ENCODE peak calls at places on chromosome 7, in six cellular contexts. One of them, this sample, is unnamed.

GRCh38 chr7:101747758-101748345 is 69.6 kb upstream of the CUX1 start:
- DNase-seq in RPMI7951: no peak
- DNase-seq in activated T-cell treated with anti-CD3 and anti-CD28 coated beads for 1 hour: no peak
- DNase-seq in H7: peak; percentile 56
- DNase-seq in T-helper 9 cell: no peak
- DNase-seq in left cardiac atrium: no peak
- DNase-seq in this sample: no peak

GRCh38 chr7:131454538-131454937 is 101.9 kb downstream of the PODXL start:
- DNase-seq in RPMI7951: no peak
- DNase-seq in activated T-cell treated with anti-CD3 and anti-CD28 coated beads for 1 hour: no peak
- DNase-seq in H7: no peak
- DNase-seq in T-helper 9 cell: no peak
- DNase-seq in left cardiac atrium: no peak
- DNase-seq in this sample: no peak

GRCh38 chr7:42972703-42973500 is 40.7 kb downstream of the MRPL32 start:
- DNase-seq in RPMI7951: peak; percentile 97
- DNase-seq in activated T-cell treated with anti-CD3 and anti-CD28 coated beads for 1 hour: no peak
- DNase-seq in H7: no peak
- DNase-seq in T-helper 9 cell: no peak
- DNase-seq in left cardiac atrium: peak; percentile 62
- DNase-seq in this sample: peak; percentile 99

GRCh38 chr7:2681954-2682799 is 5.8 kb upstream of the AMZ1 start:
- DNase-seq in RPMI7951: no peak
- DNase-seq in activated T-cell treated with anti-CD3 and anti-CD28 coated beads for 1 hour: no peak
- DNase-seq in H7: peak; percentile 62
- DNase-seq in T-helper 9 cell: no peak
- DNase-seq in left cardiac atrium: peak; percentile 8
- DNase-seq in this sample: no peak

GRCh38 chr7:74657692-74658170 is at the start of gene GTF2I:
- DNase-seq in RPMI7951: no peak
- DNase-seq in activated T-cell treated with anti-CD3 and anti-CD28 coated beads for 1 hour: peak; percentile 31
- DNase-seq in H7: no peak
- DNase-seq in T-helper 9 cell: peak; percentile 37
- DNase-seq in left cardiac atrium: no peak
- DNase-seq in this sample: no peak

GRCh38 chr7:15864260-15864991 is 177.9 kb upstream of the MEOX2 start:
- DNase-seq in RPMI7951: no peak
- DNase-seq in activated T-cell treated with anti-CD3 and anti-CD28 coated beads for 1 hour: no peak
- DNase-seq in H7: no peak
- DNase-seq in T-helper 9 cell: no peak
- DNase-seq in left cardiac atrium: no peak
- DNase-seq in this sample: no peak

GRCh38 chr7:1239455-1240295 is 7.0 kb downstream of the UNCX start:
- DNase-seq in RPMI7951: no peak
- DNase-seq in activated T-cell treated with anti-CD3 and anti-CD28 coated beads for 1 hour: no peak
- DNase-seq in H7: no peak
- DNase-seq in T-helper 9 cell: no peak
- DNase-seq in left cardiac atrium: no peak
- DNase-seq in this sample: no peak

GRCh38 chr7:4714161-4714700 is 32.1 kb downstream of the FOXK1 start:
- DNase-seq in RPMI7951: no peak
- DNase-seq in activated T-cell treated with anti-CD3 and anti-CD28 coated beads for 1 hour: no peak
- DNase-seq in H7: no peak
- DNase-seq in T-helper 9 cell: no peak
- DNase-seq in left cardiac atrium: no peak
- DNase-seq in this sample: no peak

GRCh38 chr7:30136743-30137485 is 2.1 kb downstream of the MTURN start:
- DNase-seq in RPMI7951: no peak
- DNase-seq in activated T-cell treated with anti-CD3 and anti-CD28 coated beads for 1 hour: no peak
- DNase-seq in H7: no peak
- DNase-seq in T-helper 9 cell: no peak
- DNase-seq in left cardiac atrium: no peak
- DNase-seq in this sample: no peak

GRCh38 chr7:106425017-106425719 is 140.4 kb upstream of the NAMPT start:
- DNase-seq in RPMI7951: peak; percentile 94
- DNase-seq in activated T-cell treated with anti-CD3 and anti-CD28 coated beads for 1 hour: no peak
- DNase-seq in H7: no peak
- DNase-seq in T-helper 9 cell: no peak
- DNase-seq in left cardiac atrium: peak; percentile 66
- DNase-seq in this sample: peak; percentile 100

GRCh38 chr7:100688593-100688860 is 5.5 kb downstream of the GIGYF1 start:
- DNase-seq in RPMI7951: no peak
- DNase-seq in activated T-cell treated with anti-CD3 and anti-CD28 coated beads for 1 hour: no peak
- DNase-seq in H7: peak; percentile 42
- DNase-seq in T-helper 9 cell: no peak
- DNase-seq in left cardiac atrium: no peak
- DNase-seq in this sample: no peak

GRCh38 chr7:27435461-27435860 is 192.9 kb downstream of the EVX1 start:
- DNase-seq in RPMI7951: peak; percentile 34
- DNase-seq in activated T-cell treated with anti-CD3 and anti-CD28 coated beads for 1 hour: no peak
- DNase-seq in H7: no peak
- DNase-seq in T-helper 9 cell: no peak
- DNase-seq in left cardiac atrium: no peak
- DNase-seq in this sample: peak; percentile 28

GRCh38 chr7:108196004-108196403 is 65.8 kb upstream of the LAMB4 start:
- DNase-seq in RPMI7951: peak; percentile 55
- DNase-seq in activated T-cell treated with anti-CD3 and anti-CD28 coated beads for 1 hour: no peak
- DNase-seq in H7: no peak
- DNase-seq in T-helper 9 cell: no peak
- DNase-seq in left cardiac atrium: no peak
- DNase-seq in this sample: peak; percentile 45

GRCh38 chr7:101363734-101364374 is 1.2 kb downstream of the COL26A1 start:
- DNase-seq in RPMI7951: peak; percentile 51
- DNase-seq in activated T-cell treated with anti-CD3 and anti-CD28 coated beads for 1 hour: peak; percentile 58
- DNase-seq in H7: peak; percentile 97
- DNase-seq in T-helper 9 cell: peak; percentile 48
- DNase-seq in left cardiac atrium: peak; percentile 74
- DNase-seq in this sample: peak; percentile 62

GRCh38 chr7:83677180-83677866 is 28.4 kb upstream of the SEMA3E start:
- DNase-seq in RPMI7951: peak; percentile 82
- DNase-seq in activated T-cell treated with anti-CD3 and anti-CD28 coated beads for 1 hour: no peak
- DNase-seq in H7: no peak
- DNase-seq in T-helper 9 cell: no peak
- DNase-seq in left cardiac atrium: peak; percentile 36
- DNase-seq in this sample: peak; percentile 85

GRCh38 chr7:38502289-38502688 is 128.9 kb downstream of the AMPH start:
- DNase-seq in RPMI7951: no peak
- DNase-seq in activated T-cell treated with anti-CD3 and anti-CD28 coated beads for 1 hour: no peak
- DNase-seq in H7: no peak
- DNase-seq in T-helper 9 cell: no peak
- DNase-seq in left cardiac atrium: no peak
- DNase-seq in this sample: no peak

GRCh38 chr7:105837765-105838241 is 38.6 kb downstream of the ATXN7L1 start:
- DNase-seq in RPMI7951: no peak
- DNase-seq in activated T-cell treated with anti-CD3 and anti-CD28 coated beads for 1 hour: no peak
- DNase-seq in H7: peak; percentile 43
- DNase-seq in T-helper 9 cell: no peak
- DNase-seq in left cardiac atrium: no peak
- DNase-seq in this sample: no peak

GRCh38 chr7:2663121-2663886 is 24.7 kb upstream of the AMZ1 start:
- DNase-seq in RPMI7951: no peak
- DNase-seq in activated T-cell treated with anti-CD3 and anti-CD28 coated beads for 1 hour: no peak
- DNase-seq in H7: no peak
- DNase-seq in T-helper 9 cell: no peak
- DNase-seq in left cardiac atrium: peak; percentile 70
- DNase-seq in this sample: peak; percentile 27

GRCh38 chr7:28754027-28754426 is 204.1 kb downstream of the TRIL start:
- DNase-seq in RPMI7951: peak; percentile 71
- DNase-seq in activated T-cell treated with anti-CD3 and anti-CD28 coated beads for 1 hour: no peak
- DNase-seq in H7: peak; percentile 19
- DNase-seq in T-helper 9 cell: no peak
- DNase-seq in left cardiac atrium: no peak
- DNase-seq in this sample: peak; percentile 50

GRCh38 chr7:123746055-123746454 is 2.7 kb downstream of the WASL start:
- DNase-seq in RPMI7951: no peak
- DNase-seq in activated T-cell treated with anti-CD3 and anti-CD28 coated beads for 1 hour: no peak
- DNase-seq in H7: no peak
- DNase-seq in T-helper 9 cell: no peak
- DNase-seq in left cardiac atrium: no peak
- DNase-seq in this sample: no peak